ENCODE peak calls at places on chromosomes 7 and 10, in eight cellular contexts. One of them, this sample, is unnamed. For H3K4me1 and H3K36me3, the result is how much of the 10 kb centered on the place peaks cover.

GRCh38 chr10:132942101-132942739 is at the start of gene CFAP46:
- DNase-seq in cardiac muscle cell: peak
- DNase-seq in colonic mucosa: no peak
- DNase-seq in GM23248: peak
- DNase-seq in SJCRH30: no peak
- DNase-seq in naive thymus-derived CD4-positive, alpha-beta T cell: no peak
- DNase-seq in tibial artery: no peak
- DNase-seq in spleen: peak
- DNase-seq in this sample: peak

GRCh38 chr7:135910393-135911036 is 66.6 kb downstream of the MTPN start:
- DNase-seq in cardiac muscle cell: no peak
- DNase-seq in colonic mucosa: no peak
- DNase-seq in GM23248: no peak
- DNase-seq in SJCRH30: peak
- DNase-seq in naive thymus-derived CD4-positive, alpha-beta T cell: no peak
- DNase-seq in tibial artery: no peak
- DNase-seq in spleen: no peak
- DNase-seq in this sample: no peak

GRCh38 chr7:41188163-41189130 is 514.4 kb downstream of the INHBA start:
- DNase-seq in cardiac muscle cell: no peak
- DNase-seq in colonic mucosa: no peak
- DNase-seq in GM23248: peak
- DNase-seq in SJCRH30: no peak
- DNase-seq in naive thymus-derived CD4-positive, alpha-beta T cell: no peak
- DNase-seq in tibial artery: no peak
- DNase-seq in spleen: no peak
- DNase-seq in this sample: no peak

GRCh38 chr10:1309237-1309968 is 253.2 kb downstream of the WDR37 start:
- DNase-seq in cardiac muscle cell: no peak
- DNase-seq in colonic mucosa: no peak
- DNase-seq in GM23248: no peak
- DNase-seq in SJCRH30: no peak
- DNase-seq in naive thymus-derived CD4-positive, alpha-beta T cell: no peak
- DNase-seq in tibial artery: no peak
- DNase-seq in spleen: no peak
- DNase-seq in this sample: no peak

GRCh38 chr7:12570148-12570528 is 382 bp upstream of the SCIN start:
- DNase-seq in cardiac muscle cell: no peak
- DNase-seq in colonic mucosa: peak
- DNase-seq in GM23248: peak
- DNase-seq in SJCRH30: no peak
- DNase-seq in naive thymus-derived CD4-positive, alpha-beta T cell: no peak
- DNase-seq in tibial artery: no peak
- DNase-seq in spleen: no peak
- DNase-seq in this sample: peak

GRCh38 chr10:98194633-98195032 is 60.2 kb downstream of the R3HCC1L start:
- DNase-seq in cardiac muscle cell: no peak
- DNase-seq in colonic mucosa: no peak
- DNase-seq in GM23248: no peak
- DNase-seq in SJCRH30: no peak
- DNase-seq in naive thymus-derived CD4-positive, alpha-beta T cell: no peak
- DNase-seq in tibial artery: no peak
- DNase-seq in spleen: no peak
- DNase-seq in this sample: no peak

GRCh38 chr10:98267894-98268693 is at the start of gene LOXL4:
- DNase-seq in cardiac muscle cell: peak
- DNase-seq in colonic mucosa: no peak
- DNase-seq in GM23248: peak
- DNase-seq in SJCRH30: peak
- DNase-seq in naive thymus-derived CD4-positive, alpha-beta T cell: no peak
- DNase-seq in tibial artery: no peak
- DNase-seq in spleen: no peak
- DNase-seq in this sample: no peak

GRCh38 chr10:10209152-10209551 is 808.5 kb upstream of the CELF2 start:
- DNase-seq in cardiac muscle cell: peak
- DNase-seq in colonic mucosa: peak
- DNase-seq in GM23248: peak
- DNase-seq in SJCRH30: no peak
- DNase-seq in naive thymus-derived CD4-positive, alpha-beta T cell: no peak
- DNase-seq in tibial artery: peak
- DNase-seq in spleen: no peak
- DNase-seq in this sample: no peak

GRCh38 chr10:3898821-3899220 is 113.8 kb upstream of the KLF6 start:
- DNase-seq in cardiac muscle cell: no peak
- DNase-seq in colonic mucosa: no peak
- DNase-seq in GM23248: no peak
- DNase-seq in SJCRH30: no peak
- DNase-seq in naive thymus-derived CD4-positive, alpha-beta T cell: no peak
- DNase-seq in tibial artery: no peak
- DNase-seq in spleen: no peak
- DNase-seq in this sample: no peak

GRCh38 chr7:17371656-17372524 is 73.4 kb downstream of the AHR start:
- DNase-seq in cardiac muscle cell: no peak
- DNase-seq in colonic mucosa: peak
- DNase-seq in GM23248: peak
- DNase-seq in SJCRH30: peak
- DNase-seq in naive thymus-derived CD4-positive, alpha-beta T cell: no peak
- DNase-seq in tibial artery: no peak
- DNase-seq in spleen: no peak
- DNase-seq in this sample: no peak

GRCh38 chr10:109934958-109935793 is 11.9 kb upstream of the XPNPEP1 start:
- DNase-seq in cardiac muscle cell: peak
- DNase-seq in colonic mucosa: no peak
- DNase-seq in GM23248: peak
- DNase-seq in SJCRH30: peak
- DNase-seq in naive thymus-derived CD4-positive, alpha-beta T cell: peak
- DNase-seq in tibial artery: no peak
- DNase-seq in spleen: no peak
- DNase-seq in this sample: peak

GRCh38 chr10:114010316-114010715 is 33.4 kb upstream of the ADRB1 start:
- DNase-seq in cardiac muscle cell: no peak
- DNase-seq in colonic mucosa: no peak
- DNase-seq in GM23248: no peak
- DNase-seq in SJCRH30: no peak
- DNase-seq in naive thymus-derived CD4-positive, alpha-beta T cell: no peak
- DNase-seq in tibial artery: no peak
- DNase-seq in spleen: no peak
- DNase-seq in this sample: no peak

GRCh38 chr10:14567421-14567820 is 207.3 kb downstream of the FAM107B start:
- DNase-seq in cardiac muscle cell: no peak
- DNase-seq in colonic mucosa: no peak
- DNase-seq in GM23248: no peak
- DNase-seq in SJCRH30: no peak
- DNase-seq in naive thymus-derived CD4-positive, alpha-beta T cell: no peak
- DNase-seq in tibial artery: no peak
- DNase-seq in spleen: no peak
- DNase-seq in this sample: no peak

GRCh38 chr10:14569274-14570060 is 205.2 kb downstream of the FAM107B start:
- DNase-seq in cardiac muscle cell: peak
- DNase-seq in colonic mucosa: peak
- DNase-seq in GM23248: no peak
- DNase-seq in SJCRH30: no peak
- DNase-seq in naive thymus-derived CD4-positive, alpha-beta T cell: peak
- DNase-seq in tibial artery: no peak
- DNase-seq in spleen: peak
- DNase-seq in this sample: no peak

GRCh38 chr10:14571866-14572507 is 202.7 kb downstream of the FAM107B start:
- DNase-seq in cardiac muscle cell: no peak
- DNase-seq in colonic mucosa: peak
- DNase-seq in GM23248: peak
- DNase-seq in SJCRH30: no peak
- DNase-seq in naive thymus-derived CD4-positive, alpha-beta T cell: peak
- DNase-seq in tibial artery: peak
- DNase-seq in spleen: peak
- DNase-seq in this sample: no peak

GRCh38 chr10:14573666-14574261 is 200.9 kb downstream of the FAM107B start:
- DNase-seq in cardiac muscle cell: no peak
- DNase-seq in colonic mucosa: no peak
- DNase-seq in GM23248: peak
- DNase-seq in SJCRH30: no peak
- DNase-seq in naive thymus-derived CD4-positive, alpha-beta T cell: no peak
- DNase-seq in tibial artery: no peak
- DNase-seq in spleen: no peak
- DNase-seq in this sample: no peak

DNA sequence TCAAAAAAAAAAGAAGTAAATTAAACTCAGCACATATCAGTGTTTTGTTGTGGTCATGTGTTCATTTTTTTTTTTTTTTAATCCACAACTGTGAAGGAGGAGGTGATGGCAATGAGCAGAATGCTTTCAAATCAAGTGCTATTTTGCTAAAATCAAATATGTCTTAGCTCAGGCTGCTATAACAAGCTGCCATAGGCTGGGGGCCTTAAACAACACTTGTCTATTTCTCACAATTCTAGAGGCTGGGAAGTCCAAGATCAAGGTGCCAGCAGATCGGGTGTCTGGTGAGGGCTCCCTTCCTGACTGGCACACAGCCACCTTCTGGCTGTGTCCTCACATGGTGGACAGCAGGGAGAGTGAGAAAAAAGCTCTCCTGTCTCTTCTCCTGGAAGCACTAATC is 203.9 kb downstream of the FAM107B start:
- DNase-seq in cardiac muscle cell: no peak
- DNase-seq in colonic mucosa: no peak
- DNase-seq in GM23248: no peak
- DNase-seq in SJCRH30: no peak
- DNase-seq in naive thymus-derived CD4-positive, alpha-beta T cell: peak
- DNase-seq in tibial artery: no peak
- DNase-seq in spleen: no peak
- DNase-seq in this sample: no peak
- H3K4me3 ChIP-seq in cardiac muscle cell: no peak
- H3K4me3 ChIP-seq in colonic mucosa: no peak
- H3K4me3 ChIP-seq in GM23248: no peak
- H3K4me3 ChIP-seq in SJCRH30: no peak
- H3K4me3 ChIP-seq in naive thymus-derived CD4-positive, alpha-beta T cell: peak
- H3K4me3 ChIP-seq in tibial artery: no peak
- H3K4me3 ChIP-seq in spleen: no peak
- H3K4me3 ChIP-seq in this sample: no peak

GRCh38 chr10:128007971-128008370 is 101.1 kb downstream of the PTPRE start:
- DNase-seq in cardiac muscle cell: no peak
- DNase-seq in colonic mucosa: no peak
- DNase-seq in GM23248: no peak
- DNase-seq in SJCRH30: no peak
- DNase-seq in naive thymus-derived CD4-positive, alpha-beta T cell: no peak
- DNase-seq in tibial artery: no peak
- DNase-seq in spleen: no peak
- DNase-seq in this sample: no peak

GRCh38 chr10:128008521-128009250 is 101.8 kb downstream of the PTPRE start:
- DNase-seq in cardiac muscle cell: no peak
- DNase-seq in colonic mucosa: no peak
- DNase-seq in GM23248: no peak
- DNase-seq in SJCRH30: no peak
- DNase-seq in naive thymus-derived CD4-positive, alpha-beta T cell: no peak
- DNase-seq in tibial artery: no peak
- DNase-seq in spleen: no peak
- DNase-seq in this sample: no peak

GRCh38 chr10:128009357-128009756 is 102.5 kb downstream of the PTPRE start:
- DNase-seq in cardiac muscle cell: no peak
- DNase-seq in colonic mucosa: no peak
- DNase-seq in GM23248: no peak
- DNase-seq in SJCRH30: no peak
- DNase-seq in naive thymus-derived CD4-positive, alpha-beta T cell: no peak
- DNase-seq in tibial artery: no peak
- DNase-seq in spleen: no peak
- DNase-seq in this sample: no peak

GRCh38 chr10:128011059-128011979 is 104.4 kb downstream of the PTPRE start:
- DNase-seq in cardiac muscle cell: peak
- DNase-seq in colonic mucosa: peak
- DNase-seq in GM23248: peak
- DNase-seq in SJCRH30: peak
- DNase-seq in naive thymus-derived CD4-positive, alpha-beta T cell: peak
- DNase-seq in tibial artery: peak
- DNase-seq in spleen: peak
- DNase-seq in this sample: peak

DNA sequence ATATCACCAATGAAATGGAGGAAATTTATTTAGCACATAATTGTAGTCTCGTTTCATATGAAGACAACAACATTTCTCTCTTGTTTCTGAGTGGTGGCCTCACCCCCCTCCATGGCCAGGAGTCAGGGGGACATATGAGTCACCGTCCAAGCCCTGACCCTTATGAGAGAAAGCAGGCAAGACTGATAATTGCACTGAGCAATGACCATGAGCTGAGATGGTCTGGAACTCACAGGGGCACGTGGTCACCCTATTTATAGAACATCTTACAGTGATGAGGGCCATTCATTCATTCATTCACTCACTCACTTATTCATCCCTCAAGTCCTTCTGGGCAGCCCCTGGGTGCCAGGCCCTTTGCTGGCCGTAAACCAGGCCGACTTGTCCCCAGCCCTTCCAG is 102.9 kb downstream of the PTPRE start:
- DNase-seq in cardiac muscle cell: no peak
- DNase-seq in colonic mucosa: no peak
- DNase-seq in GM23248: peak
- DNase-seq in SJCRH30: no peak
- DNase-seq in naive thymus-derived CD4-positive, alpha-beta T cell: no peak
- DNase-seq in tibial artery: no peak
- DNase-seq in spleen: no peak
- DNase-seq in this sample: no peak
- H3K4me1 ChIP-seq in cardiac muscle cell: under half
- H3K4me1 ChIP-seq in colonic mucosa: under half
- H3K4me1 ChIP-seq in GM23248: under half
- H3K4me1 ChIP-seq in SJCRH30: under half
- H3K4me1 ChIP-seq in naive thymus-derived CD4-positive, alpha-beta T cell: under half
- H3K4me1 ChIP-seq in tibial artery: under half
- H3K4me1 ChIP-seq in spleen: under half
- H3K4me1 ChIP-seq in this sample: under half

DNA sequence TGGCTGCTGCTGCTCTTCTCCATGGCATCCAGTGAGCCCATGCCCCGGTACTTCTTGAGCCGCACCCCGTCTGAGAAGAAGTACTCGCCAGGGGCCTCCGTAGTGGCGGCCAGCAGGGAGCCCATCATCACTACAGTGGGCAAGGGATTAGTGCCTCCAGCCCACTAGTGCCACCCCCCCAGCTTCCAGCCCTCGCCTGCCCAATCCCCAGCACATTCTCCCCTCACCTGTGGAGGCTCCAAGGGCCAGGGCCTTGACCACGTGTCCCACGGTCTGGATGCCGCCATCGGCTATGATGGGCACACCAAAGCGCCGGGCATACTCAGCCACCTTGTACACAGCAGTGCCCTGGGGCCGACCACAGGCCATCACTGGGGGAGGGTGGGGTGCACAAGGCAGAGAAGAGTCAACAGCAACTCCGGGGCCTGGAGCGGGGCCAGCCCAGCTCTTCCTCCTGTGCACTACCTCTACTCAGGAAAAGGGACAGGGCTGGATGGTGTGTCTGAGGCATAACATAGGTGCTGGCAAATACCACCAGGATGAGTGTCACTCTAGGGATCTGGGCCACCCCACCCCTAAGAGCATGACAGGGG is 14.8 kb downstream of the IMPDH1 start:
- DNase-seq in cardiac muscle cell: no peak
- DNase-seq in colonic mucosa: no peak
- DNase-seq in GM23248: no peak
- DNase-seq in SJCRH30: no peak
- DNase-seq in naive thymus-derived CD4-positive, alpha-beta T cell: no peak
- DNase-seq in tibial artery: no peak
- DNase-seq in spleen: no peak
- DNase-seq in this sample: no peak
- H3K36me3 ChIP-seq in cardiac muscle cell: under half
- H3K36me3 ChIP-seq in colonic mucosa: under half
- H3K36me3 ChIP-seq in GM23248: under half
- H3K36me3 ChIP-seq in SJCRH30: under half
- H3K36me3 ChIP-seq in naive thymus-derived CD4-positive, alpha-beta T cell: under half
- H3K36me3 ChIP-seq in tibial artery: half or more
- H3K36me3 ChIP-seq in spleen: half or more
- H3K36me3 ChIP-seq in this sample: half or more

GRCh38 chr10:21499580-21499909 is 25.9 kb downstream of the SKIDA1 start:
- DNase-seq in cardiac muscle cell: no peak
- DNase-seq in colonic mucosa: no peak
- DNase-seq in GM23248: no peak
- DNase-seq in SJCRH30: no peak
- DNase-seq in naive thymus-derived CD4-positive, alpha-beta T cell: no peak
- DNase-seq in tibial artery: no peak
- DNase-seq in spleen: no peak
- DNase-seq in this sample: no peak
- H3K4me3 ChIP-seq in cardiac muscle cell: peak
- H3K4me3 ChIP-seq in colonic mucosa: no peak
- H3K4me3 ChIP-seq in GM23248: no peak
- H3K4me3 ChIP-seq in SJCRH30: no peak
- H3K4me3 ChIP-seq in naive thymus-derived CD4-positive, alpha-beta T cell: no peak
- H3K4me3 ChIP-seq in tibial artery: no peak
- H3K4me3 ChIP-seq in spleen: no peak
- H3K4me3 ChIP-seq in this sample: no peak